ENCODE peak calls at places on chromosome 1, in eight cellular contexts. D, L, Z, T, X, I, N and F are unnamed samples.
A peak's percentile ranks its signal among the peaks of the same experiment; 100 is the strongest.

GRCh38 chr1:59492500-59492899 is 195.6 kb downstream of the FGGY start:
- DNase-seq in Z (no peak), L (no peak), N (no peak), I (no peak), X (no peak), D (no peak), T (no peak), F (no peak)

GRCh38 chr1:65955071-65955470 is 162.4 kb downstream of the PDE4B start:
- DNase-seq in D (no peak), T (no peak), Z (no peak), N (no peak), X (no peak), I (no peak), L (no peak), F (no peak)

GRCh38 chr1:245604979-245605378 is 450.2 kb downstream of the KIF26B start:
- DNase-seq in I (no peak), Z (peak; percentile 20), N (no peak), D (no peak), X (no peak), T (no peak), L (peak; percentile 21), F (no peak)

GRCh38 chr1:184953600-184954219 is 20.6 kb downstream of the NIBAN1 start:
- DNase-seq in D (no peak), Z (peak; percentile 76), L (peak; percentile 57), T (peak; percentile 17), X (no peak), N (no peak), I (no peak), F (no peak)

GRCh38 chr1:84997667-84998600 is 1.0 kb upstream of the MCOLN2 start:
- DNase-seq in L (no peak), D (peak; percentile 25), N (peak; percentile 52), Z (peak; percentile 60), I (no peak), X (no peak), T (no peak), F (peak; percentile 34)

GRCh38 chr1:108209456-108210108 is 9.4 kb upstream of the SLC25A24 start:
- DNase-seq in T (no peak), N (no peak), X (no peak), L (no peak), D (no peak), I (no peak), Z (no peak), F (no peak)

GRCh38 chr1:201870397-201870796 is 18.3 kb upstream of the SHISA4 start:
- DNase-seq in X (no peak), L (no peak), D (no peak), I (no peak), T (no peak), N (no peak), Z (peak; percentile 47), F (no peak)

GRCh38 chr1:155971910-155972809 is 6.2 kb downstream of the ARHGEF2 start:
- DNase-seq in X (no peak), T (no peak), I (peak; percentile 70), N (no peak), D (no peak), L (no peak), Z (no peak), F (no peak)

GRCh38 chr1:33300673-33301072 is 20.2 kb downstream of the A3GALT2 start:
- DNase-seq in X (no peak), N (no peak), L (peak; percentile 94), I (no peak), Z (peak; percentile 88), D (no peak), T (no peak), F (no peak)

GRCh38 chr1:3219005-3219724 is 150.2 kb downstream of the PRDM16 start:
- DNase-seq in N (peak; percentile 42), X (no peak), L (peak; percentile 64), Z (peak; percentile 73), I (peak; percentile 81), D (no peak), T (no peak), F (no peak)

GRCh38 chr1:111346089-111346885 is 55.6 kb downstream of the CHIA start:
- DNase-seq in I (peak; percentile 81), T (peak; percentile 94), X (peak; percentile 65), N (peak; percentile 91), D (peak; percentile 89), Z (peak; percentile 83), L (peak; percentile 91), F (peak; percentile 87)

GRCh38 chr1:182569939-182570610 is 19.0 kb downstream of the RNASEL start:
- DNase-seq in D (no peak), I (no peak), Z (no peak), X (no peak), T (peak; percentile 78), L (no peak), N (no peak), F (no peak)